ENCODE peak calls at places on chromosome 4, in four cellular contexts. One of them, this sample, is unnamed.

GRCh38 chr4:28966982-28967381 is 1753.2 kb upstream of the PCDH7 start:
- DNase-seq in body of pancreas: no peak
- DNase-seq in testis: no peak
- DNase-seq in PC-3: peak; percentile 69
- DNase-seq in this sample: peak; percentile 50

GRCh38 chr4:78225236-78225635 is 168.1 kb downstream of the FRAS1 start:
- DNase-seq in body of pancreas: no peak
- DNase-seq in testis: no peak
- DNase-seq in PC-3: no peak
- DNase-seq in this sample: no peak

GRCh38 chr4:128787509-128788311 is 21.8 kb upstream of the JADE1 start:
- DNase-seq in body of pancreas: no peak
- DNase-seq in testis: no peak
- DNase-seq in PC-3: peak; percentile 5
- DNase-seq in this sample: no peak

GRCh38 chr4:75848891-75849290 is 53.4 kb downstream of the PPEF2 start:
- DNase-seq in body of pancreas: no peak
- DNase-seq in testis: no peak
- DNase-seq in PC-3: no peak
- DNase-seq in this sample: peak; percentile 15

GRCh38 chr4:143184503-143185252 is at the start of gene USP38:
- DNase-seq in body of pancreas: peak; percentile 96
- DNase-seq in testis: peak; percentile 96
- DNase-seq in PC-3: peak; percentile 98
- DNase-seq in this sample: peak; percentile 88

GRCh38 chr4:158008551-158009218 is 164.1 kb downstream of the GASK1B start:
- DNase-seq in body of pancreas: peak; percentile 22
- DNase-seq in testis: peak; percentile 37
- DNase-seq in PC-3: no peak
- DNase-seq in this sample: peak; percentile 33

GRCh38 chr4:186424745-186425144 is 130.6 kb downstream of the MTNR1A start:
- DNase-seq in body of pancreas: no peak
- DNase-seq in testis: no peak
- DNase-seq in PC-3: no peak
- DNase-seq in this sample: no peak

GRCh38 chr4:180669637-180670036 is 1573.6 kb upstream of the TENM3 start:
- DNase-seq in body of pancreas: no peak
- DNase-seq in testis: no peak
- DNase-seq in PC-3: peak; percentile 45
- DNase-seq in this sample: no peak

GRCh38 chr4:185137233-185137925 is 5.7 kb upstream of the SLC25A4 start:
- DNase-seq in body of pancreas: no peak
- DNase-seq in testis: peak; percentile 84
- DNase-seq in PC-3: no peak
- DNase-seq in this sample: no peak

GRCh38 chr4:173525118-173526033 is 4.7 kb downstream of the HAND2 start:
- DNase-seq in body of pancreas: no peak
- DNase-seq in testis: no peak
- DNase-seq in PC-3: no peak
- DNase-seq in this sample: no peak

GRCh38 chr4:46389301-46389761 is 597 bp downstream of the GABRA2 start:
- DNase-seq in body of pancreas: no peak
- DNase-seq in testis: peak; percentile 34
- DNase-seq in PC-3: no peak
- DNase-seq in this sample: no peak

GRCh38 chr4:47831026-47831689 is 6.7 kb downstream of the CORIN start:
- DNase-seq in body of pancreas: no peak
- DNase-seq in testis: no peak
- DNase-seq in PC-3: no peak
- DNase-seq in this sample: peak; percentile 20

GRCh38 chr4:165382640-165383039 is 3.8 kb downstream of the CPE start:
- DNase-seq in body of pancreas: no peak
- DNase-seq in testis: no peak
- DNase-seq in PC-3: no peak
- DNase-seq in this sample: no peak

GRCh38 chr4:153154010-153154975 is 50.0 kb upstream of the TRIM2 start:
- DNase-seq in body of pancreas: peak; percentile 30
- DNase-seq in testis: no peak
- DNase-seq in PC-3: peak; percentile 51
- DNase-seq in this sample: peak; percentile 73

GRCh38 chr4:123452585-123452984 is 56.0 kb downstream of the SPRY1 start:
- DNase-seq in body of pancreas: peak; percentile 74
- DNase-seq in testis: peak; percentile 69
- DNase-seq in PC-3: peak; percentile 90
- DNase-seq in this sample: peak; percentile 97

GRCh38 chr4:76799718-76800117 is 98.2 kb downstream of the SOWAHB start:
- DNase-seq in body of pancreas: no peak
- DNase-seq in testis: no peak
- DNase-seq in PC-3: no peak
- DNase-seq in this sample: no peak

GRCh38 chr4:150219841-150220240 is 141.6 kb downstream of the DCLK2 start:
- DNase-seq in body of pancreas: no peak
- DNase-seq in testis: no peak
- DNase-seq in PC-3: no peak
- DNase-seq in this sample: no peak

GRCh38 chr4:81518762-81519427 is 47.2 kb upstream of the RASGEF1B start:
- DNase-seq in body of pancreas: no peak
- DNase-seq in testis: no peak
- DNase-seq in PC-3: no peak
- DNase-seq in this sample: no peak

GRCh38 chr4:10115657-10116624 is 658 bp downstream of the WDR1 start:
- DNase-seq in body of pancreas: peak; percentile 47
- DNase-seq in testis: peak; percentile 69
- DNase-seq in PC-3: peak; percentile 54
- DNase-seq in this sample: peak; percentile 53

GRCh38 chr4:179927473-179927872 is 2315.7 kb upstream of the TENM3 start:
- DNase-seq in body of pancreas: no peak
- DNase-seq in testis: no peak
- DNase-seq in PC-3: no peak
- DNase-seq in this sample: no peak

GRCh38 chr4:83219991-83220360 is 64.6 kb downstream of the COQ2 start:
- DNase-seq in body of pancreas: no peak
- DNase-seq in testis: no peak
- DNase-seq in PC-3: no peak
- DNase-seq in this sample: no peak

GRCh38 chr4:19631814-19632213 is 619.9 kb upstream of the SLIT2 start:
- DNase-seq in body of pancreas: no peak
- DNase-seq in testis: no peak
- DNase-seq in PC-3: no peak
- DNase-seq in this sample: no peak

GRCh38 chr4:8260656-8261111 is 8.9 kb upstream of the HTRA3 start:
- DNase-seq in body of pancreas: peak; percentile 33
- DNase-seq in testis: peak; percentile 63
- DNase-seq in PC-3: peak; percentile 79
- DNase-seq in this sample: peak; percentile 51

GRCh38 chr4:126268106-126268505 is 953.4 kb downstream of the FAT4 start:
- DNase-seq in body of pancreas: no peak
- DNase-seq in testis: no peak
- DNase-seq in PC-3: no peak
- DNase-seq in this sample: peak; percentile 92

GRCh38 chr4:7689773-7690693 is 249.6 kb downstream of the AFAP1 start:
- DNase-seq in body of pancreas: no peak
- DNase-seq in testis: no peak
- DNase-seq in PC-3: no peak
- DNase-seq in this sample: no peak

GRCh38 chr4:182384496-182385155 is 141.4 kb downstream of the TENM3 start:
- DNase-seq in body of pancreas: no peak
- DNase-seq in testis: no peak
- DNase-seq in PC-3: no peak
- DNase-seq in this sample: no peak

GRCh38 chr4:22237155-22237751 is 278.6 kb downstream of the ADGRA3 start:
- DNase-seq in body of pancreas: peak; percentile 40
- DNase-seq in testis: peak; percentile 84
- DNase-seq in PC-3: peak; percentile 37
- DNase-seq in this sample: peak; percentile 23

GRCh38 chr4:140944539-140944938 is 188.4 kb upstream of the TBC1D9 start:
- DNase-seq in body of pancreas: no peak
- DNase-seq in testis: no peak
- DNase-seq in PC-3: no peak
- DNase-seq in this sample: no peak

GRCh38 chr4:187204389-187204920 is 480.8 kb upstream of the FAT1 start:
- DNase-seq in body of pancreas: no peak
- DNase-seq in testis: no peak
- DNase-seq in PC-3: peak; percentile 70
- DNase-seq in this sample: peak; percentile 63

GRCh38 chr4:37645736-37646135 is 40.4 kb downstream of the RELL1 start:
- DNase-seq in body of pancreas: no peak
- DNase-seq in testis: no peak
- DNase-seq in PC-3: no peak
- DNase-seq in this sample: no peak

GRCh38 chr4:141023051-141023450 is 110.2 kb downstream of the RNF150 start:
- DNase-seq in body of pancreas: no peak
- DNase-seq in testis: no peak
- DNase-seq in PC-3: no peak
- DNase-seq in this sample: no peak

GRCh38 chr4:182582245-182582644 is 334.9 kb downstream of the DCTD start:
- DNase-seq in body of pancreas: no peak
- DNase-seq in testis: no peak
- DNase-seq in PC-3: no peak
- DNase-seq in this sample: peak; percentile 81

GRCh38 chr4:151407466-151408379 is 1.3 kb upstream of the FHIP1A start:
- DNase-seq in body of pancreas: peak; percentile 47
- DNase-seq in testis: peak; percentile 17
- DNase-seq in PC-3: peak; percentile 37
- DNase-seq in this sample: no peak

GRCh38 chr4:23835814-23836478 is 53.9 kb downstream of the PPARGC1A start:
- DNase-seq in body of pancreas: no peak
- DNase-seq in testis: no peak
- DNase-seq in PC-3: no peak
- DNase-seq in this sample: no peak

DNA sequence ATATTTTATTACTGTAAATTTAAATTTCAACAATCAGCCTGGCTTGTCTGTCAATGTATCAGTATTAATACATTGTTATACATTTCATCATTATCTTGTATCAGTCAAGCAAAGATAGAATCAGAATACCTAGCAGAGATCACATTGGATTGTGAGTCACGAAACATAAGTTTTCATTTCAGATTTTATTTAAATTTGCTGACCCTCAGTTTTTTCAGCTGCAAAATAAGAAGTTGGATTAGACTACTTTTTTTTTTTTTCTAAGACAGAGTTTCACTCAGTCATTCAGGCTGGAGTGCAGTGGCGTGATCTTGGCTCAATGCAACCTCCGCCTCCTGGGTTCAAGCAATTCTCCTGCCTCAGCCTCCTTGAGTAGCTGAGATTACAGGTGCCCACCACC is 33.4 kb upstream of the NKX3-2 start:
- DNase-seq in body of pancreas: no peak
- DNase-seq in testis: no peak
- DNase-seq in PC-3: no peak
- DNase-seq in this sample: no peak
- H3K36me3 ChIP-seq in body of pancreas: peaks cover 6% of the 10 kb centered on the region
- H3K36me3 ChIP-seq in testis: no peaks in the 10 kb centered on the region
- H3K36me3 ChIP-seq in PC-3: peaks cover 32% of the 10 kb centered on the region
- H3K36me3 ChIP-seq in this sample: peaks cover 13% of the 10 kb centered on the region

GRCh38 chr4:5851637-5852036 is 41.2 kb downstream of the CRMP1 start:
- DNase-seq in body of pancreas: no peak
- DNase-seq in testis: no peak
- DNase-seq in PC-3: no peak
- DNase-seq in this sample: no peak
- H3K36me3 ChIP-seq in body of pancreas: no peaks in the 10 kb centered on the region
- H3K36me3 ChIP-seq in testis: no peaks in the 10 kb centered on the region
- H3K36me3 ChIP-seq in PC-3: no peaks in the 10 kb centered on the region
- H3K36me3 ChIP-seq in this sample: no peaks in the 10 kb centered on the region

GRCh38 chr4:15562623-15563022 is 92.5 kb downstream of the FBXL5 start:
- DNase-seq in body of pancreas: no peak
- DNase-seq in testis: no peak
- DNase-seq in PC-3: no peak
- DNase-seq in this sample: peak; percentile 13
- H3K36me3 ChIP-seq in body of pancreas: peaks cover 4% of the 10 kb centered on the region
- H3K36me3 ChIP-seq in testis: no peaks in the 10 kb centered on the region
- H3K36me3 ChIP-seq in PC-3: no peaks in the 10 kb centered on the region
- H3K36me3 ChIP-seq in this sample: peaks cover 1% of the 10 kb centered on the region

GRCh38 chr4:125105561-125105960 is 209.2 kb upstream of the FAT4 start:
- DNase-seq in body of pancreas: no peak
- DNase-seq in testis: no peak
- DNase-seq in PC-3: no peak
- DNase-seq in this sample: no peak
- H3K36me3 ChIP-seq in body of pancreas: no peaks in the 10 kb centered on the region
- H3K36me3 ChIP-seq in testis: no peaks in the 10 kb centered on the region
- H3K36me3 ChIP-seq in PC-3: no peaks in the 10 kb centered on the region
- H3K36me3 ChIP-seq in this sample: no peaks in the 10 kb centered on the region

GRCh38 chr4:26413595-26413994 is 76.7 kb downstream of the CCKAR start:
- DNase-seq in body of pancreas: no peak
- DNase-seq in testis: no peak
- DNase-seq in PC-3: no peak
- DNase-seq in this sample: no peak

GRCh38 chr4:26420438-26420837 is 69.8 kb downstream of the CCKAR start:
- DNase-seq in body of pancreas: no peak
- DNase-seq in testis: no peak
- DNase-seq in PC-3: no peak
- DNase-seq in this sample: no peak

GRCh38 chr4:26418107-26418506 is 72.2 kb downstream of the CCKAR start:
- DNase-seq in body of pancreas: no peak
- DNase-seq in testis: no peak
- DNase-seq in PC-3: no peak
- DNase-seq in this sample: no peak

GRCh38 chr4:26420903-26421302 is 69.4 kb downstream of the CCKAR start:
- DNase-seq in body of pancreas: no peak
- DNase-seq in testis: no peak
- DNase-seq in PC-3: no peak
- DNase-seq in this sample: no peak

DNA sequence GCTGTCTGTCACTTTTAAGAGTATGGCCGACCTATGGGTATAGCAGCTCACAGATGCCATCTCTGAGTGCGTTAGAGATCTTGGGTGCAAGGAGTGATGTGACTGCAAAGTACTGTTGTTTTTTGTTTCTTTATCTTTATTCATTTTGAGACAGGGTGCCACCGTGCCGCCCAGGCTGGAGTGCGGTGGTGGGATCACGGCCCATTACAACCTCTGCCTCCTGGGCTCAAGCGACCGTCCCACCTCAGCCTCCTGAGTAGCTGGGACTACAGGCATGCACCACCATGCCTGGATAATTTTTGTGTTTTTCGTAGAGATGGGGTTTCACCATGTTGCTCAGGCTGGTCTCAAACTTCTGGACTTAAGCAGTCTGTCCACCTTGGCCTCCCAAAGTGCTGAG is 71.4 kb downstream of the CCKAR start:
- DNase-seq in body of pancreas: no peak
- DNase-seq in testis: no peak
- DNase-seq in PC-3: no peak
- DNase-seq in this sample: no peak
- H3K36me3 ChIP-seq in body of pancreas: no peaks in the 10 kb centered on the region
- H3K36me3 ChIP-seq in testis: no peaks in the 10 kb centered on the region
- H3K36me3 ChIP-seq in PC-3: peaks cover 3% of the 10 kb centered on the region
- H3K36me3 ChIP-seq in this sample: no peaks in the 10 kb centered on the region